ENCODE peak calls at places on chromosome 5, in nine cellular contexts. U is prostate gland; A is HCT116; F is cardiac fibroblast; V is CD4-positive, alpha-beta T cell; Q is tibial artery; K is fibroblast of villous mesenchyme; T is body of pancreas; M is upper lobe of right lung. J is an unnamed sample.

GRCh38 chr5:172744106-172745104 is 26.6 kb downstream of the DUSP1 start:
- DNase-seq in U (peak; percentile 74), A (no peak), F (no peak), V (no peak), Q (no peak), K (no peak), T (peak; percentile 70), M (peak; percentile 82), J (no peak)

GRCh38 chr5:71782771-71783770 is 64.0 kb downstream of the CARTPT start:
- DNase-seq in U (peak; percentile 75), A (peak; percentile 59), F (peak; percentile 85), V (no peak), Q (peak; percentile 91), K (peak; percentile 79), T (peak; percentile 79), M (peak; percentile 75), J (peak; percentile 91)

GRCh38 chr5:28523887-28524637 is 1485.7 kb upstream of the CDH9 start:
- DNase-seq in U (no peak), A (no peak), F (peak; percentile 90), V (no peak), Q (no peak), K (peak; percentile 77), T (no peak), M (no peak), J (no peak)

GRCh38 chr5:172798422-172799215 is 27.6 kb upstream of the DUSP1 start:
- DNase-seq in U (no peak), A (no peak), F (peak; percentile 85), V (no peak), Q (peak; percentile 84), K (peak; percentile 94), T (peak; percentile 29), M (peak; percentile 56), J (no peak)

GRCh38 chr5:123549256-123549904 is 37.4 kb downstream of the CSNK1G3 start:
- DNase-seq in U (no peak), A (no peak), F (no peak), V (peak; percentile 35), Q (no peak), K (no peak), T (no peak), M (no peak), J (no peak)

GRCh38 chr5:175696139-175696854 is 38.4 kb downstream of the HRH2 start:
- DNase-seq in U (no peak), A (peak; percentile 76), F (peak; percentile 37), V (peak; percentile 79), Q (peak; percentile 85), K (peak; percentile 43), T (peak; percentile 53), M (peak; percentile 90), J (no peak)

GRCh38 chr5:149739371-149739770 is 9.3 kb downstream of the PPARGC1B start:
- DNase-seq in U (no peak), A (no peak), F (no peak), V (no peak), Q (no peak), K (no peak), T (no peak), M (no peak), J (no peak)

GRCh38 chr5:73606206-73606753 is 19.7 kb upstream of the ARHGEF28 start:
- DNase-seq in U (no peak), A (no peak), F (peak; percentile 13), V (no peak), Q (no peak), K (no peak), T (no peak), M (no peak), J (no peak)

GRCh38 chr5:134945041-134945440 is 22.7 kb upstream of the CATSPER3 start:
- DNase-seq in U (no peak), A (no peak), F (no peak), V (no peak), Q (no peak), K (no peak), T (no peak), M (no peak), J (no peak)

GRCh38 chr5:130836729-130837660 is 328.1 kb downstream of the HINT1 start:
- DNase-seq in U (no peak), A (no peak), F (peak; percentile 3), V (no peak), Q (no peak), K (peak; percentile 12), T (no peak), M (no peak), J (no peak)

GRCh38 chr5:120817044-120817985 is 353.2 kb downstream of the PRR16 start:
- DNase-seq in U (no peak), A (no peak), F (peak; percentile 13), V (no peak), Q (no peak), K (peak; percentile 29), T (no peak), M (no peak), J (no peak)

GRCh38 chr5:114184006-114184405 is 177.9 kb upstream of the KCNN2 start:
- DNase-seq in U (no peak), A (no peak), F (peak; percentile 31), V (no peak), Q (no peak), K (no peak), T (no peak), M (no peak), J (no peak)

GRCh38 chr5:116144103-116144502 is 59.3 kb downstream of the COMMD10 start:
- DNase-seq in U (no peak), A (no peak), F (peak; percentile 21), V (no peak), Q (no peak), K (peak; percentile 30), T (no peak), M (no peak), J (no peak)

GRCh38 chr5:80962630-80963520 is 2.7 kb downstream of the RASGRF2 start:
- DNase-seq in U (no peak), A (no peak), F (no peak), V (no peak), Q (no peak), K (no peak), T (no peak), M (no peak), J (no peak)

GRCh38 chr5:146717951-146718350 is 160.6 kb downstream of the PPP2R2B start:
- DNase-seq in U (no peak), A (no peak), F (peak; percentile 19), V (no peak), Q (no peak), K (no peak), T (no peak), M (no peak), J (no peak)

GRCh38 chr5:80656425-80656824 is 1.6 kb upstream of the DHFR start:
- DNase-seq in U (no peak), A (no peak), F (no peak), V (no peak), Q (no peak), K (no peak), T (no peak), M (no peak), J (no peak)

GRCh38 chr5:103510851-103511553 is 51.6 kb downstream of the NUDT12 start:
- DNase-seq in U (no peak), A (no peak), F (peak; percentile 55), V (no peak), Q (no peak), K (no peak), T (no peak), M (no peak), J (no peak)

GRCh38 chr5:126234563-126235195 is 188.5 kb upstream of the GRAMD2B start:
- DNase-seq in U (no peak), A (peak; percentile 37), F (peak; percentile 32), V (no peak), Q (no peak), K (peak; percentile 24), T (no peak), M (no peak), J (no peak)

GRCh38 chr5:79395296-79395695 is 118.6 kb downstream of the HOMER1 start:
- DNase-seq in U (no peak), A (no peak), F (no peak), V (no peak), Q (no peak), K (no peak), T (no peak), M (no peak), J (no peak)

DNA sequence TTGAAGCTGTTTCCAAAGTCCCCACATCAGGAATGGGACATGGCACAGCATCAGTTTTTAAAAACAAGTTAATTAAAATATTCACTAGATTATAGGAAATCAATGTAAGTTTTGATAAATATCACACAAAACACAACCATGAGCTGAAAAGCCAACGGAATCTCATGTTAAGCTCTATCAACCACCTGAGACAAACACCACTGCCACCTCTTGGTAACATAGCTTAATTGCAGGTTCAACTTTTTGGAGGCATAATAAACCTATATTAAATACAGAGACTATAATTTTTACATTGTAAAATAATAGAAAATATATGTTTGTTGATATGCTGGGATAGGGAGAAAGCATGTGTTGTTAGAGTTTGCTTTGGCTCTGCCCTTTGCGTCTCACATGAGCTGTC is 126.1 kb downstream of the SV2C start:
- DNase-seq in U (no peak), A (no peak), F (no peak), V (no peak), Q (no peak), K (no peak), T (no peak), M (no peak), J (no peak)
- TF ChIP-seq CTCF in U (no peak), A (peak; percentile 42), F (no peak), V (no peak), Q (no peak), K (no peak), T (no peak), M (no peak), J (no peak)

GRCh38 chr5:95238560-95239325 is 46.2 kb downstream of the MCTP1 start:
- DNase-seq in U (no peak), A (no peak), F (peak; percentile 12), V (no peak), Q (no peak), K (peak; percentile 16), T (no peak), M (no peak), J (no peak)
- TF ChIP-seq CTCF in U (no peak), A (peak; percentile 19), F (peak; percentile 32), V (no peak), Q (no peak), K (peak; percentile 20), T (no peak), M (peak; percentile 38), J (peak; percentile 60)

DNA sequence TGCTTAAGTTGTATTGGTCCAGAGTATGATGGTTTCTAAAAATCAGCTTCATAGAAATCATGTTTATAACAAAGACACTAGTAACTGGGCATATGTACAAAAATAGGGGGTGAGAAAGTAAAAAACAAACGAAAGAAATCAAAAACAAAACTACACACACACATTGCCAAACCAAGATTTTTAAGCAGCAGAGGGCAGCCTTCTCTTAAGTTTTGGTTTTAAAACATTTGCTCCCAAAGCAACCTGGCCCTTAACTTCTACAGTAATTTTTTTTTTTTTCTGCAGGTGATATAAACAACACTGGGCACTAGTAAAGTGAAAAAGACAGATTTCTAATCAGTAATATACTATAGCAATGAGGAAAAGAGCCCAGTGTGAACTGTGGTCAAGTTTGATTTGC is 13.5 kb upstream of the GAPT start:
- DNase-seq in U (no peak), A (no peak), F (peak; percentile 8), V (no peak), Q (no peak), K (peak; percentile 17), T (no peak), M (no peak), J (no peak)
- TF ChIP-seq CTCF in U (no peak), A (peak; percentile 34), F (no peak), V (no peak), Q (no peak), K (peak; percentile 28), T (no peak), M (peak; percentile 22), J (peak; percentile 49)

DNA sequence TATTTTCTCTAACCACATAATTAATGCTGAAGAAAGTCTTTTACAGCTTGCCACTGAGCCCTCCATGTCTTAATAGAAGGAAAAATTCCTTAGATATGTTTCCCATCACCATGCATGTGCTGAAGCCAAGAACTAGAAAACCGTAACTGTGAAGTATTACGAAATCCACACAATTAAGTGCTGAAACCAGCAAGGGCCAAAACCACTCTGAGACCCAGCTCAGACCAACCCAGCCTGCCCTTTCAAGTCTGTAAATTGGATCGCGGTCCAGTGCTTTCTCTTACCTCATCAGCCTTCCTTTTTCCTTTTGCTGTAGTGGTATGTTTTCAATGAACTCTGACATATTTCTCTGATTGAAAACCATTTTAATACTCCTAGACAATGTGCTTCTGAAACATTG is 26.3 kb downstream of the SEMA5A start:
- DNase-seq in U (no peak), A (no peak), F (peak; percentile 94), V (no peak), Q (no peak), K (peak; percentile 90), T (no peak), M (no peak), J (no peak)
- TF ChIP-seq CTCF in U (no peak), A (no peak), F (no peak), V (no peak), Q (no peak), K (no peak), T (no peak), M (no peak), J (no peak)